ENCODE peak calls at places on chromosomes 16 and 17, in eight cellular contexts. C is nucleus accumbens; Q is fibroblast of lung; U is lung; Y is T-helper 2 cell; V is AG08396; P is K562; S is stimulated activated CD4-positive, alpha-beta T cell treated with anti-CD3 and anti-CD28 coated beads, Interleukin-1b, Interleukin-23, amount 100 ng/mL, for 1 hour. I is an unnamed sample.

GRCh38 chr16:91484-91883 is 13.5 kb downstream of the MPG start:
- DNase-seq in S (no peak), Y (no peak), V (no peak), P (no peak), Q (peak; percentile 68), U (no peak), C (no peak), I (no peak)

GRCh38 chr16:48608452-48608851 is 1.5 kb downstream of the N4BP1 start:
- DNase-seq in C (no peak), S (no peak), P (no peak), Y (no peak), V (no peak), Q (no peak), U (no peak), I (no peak)

GRCh38 chr16:58842156-58842555 is 108.0 kb upstream of the GOT2 start:
- DNase-seq in P (no peak), U (no peak), V (no peak), Q (no peak), C (no peak), S (no peak), Y (no peak), I (no peak)

GRCh38 chr17:16944334-16945140 is 27.4 kb downstream of the TNFRSF13B start:
- DNase-seq in S (no peak), V (no peak), Q (no peak), U (no peak), P (no peak), C (no peak), Y (no peak), I (no peak)

GRCh38 chr16:2586901-2587480 is 49.2 kb downstream of the PDPK1 start:
- DNase-seq in U (no peak), Y (no peak), C (no peak), P (no peak), S (no peak), Q (no peak), V (no peak), I (no peak)

GRCh38 chr17:7394452-7395191 is at the start of gene PLSCR3:
- DNase-seq in V (peak; percentile 96), S (peak; percentile 78), P (peak; percentile 87), Y (peak; percentile 71), U (peak; percentile 86), C (no peak), Q (peak; percentile 79), I (peak; percentile 88)

GRCh38 chr17:81018044-81018802 is 16.7 kb upstream of the BAIAP2 start:
- DNase-seq in Q (peak; percentile 49), U (no peak), P (peak; percentile 60), S (no peak), Y (no peak), V (no peak), C (no peak), I (peak; percentile 47)

GRCh38 chr17:10649602-10650001 is 7.5 kb downstream of the MYH3 start:
- DNase-seq in U (no peak), P (no peak), S (no peak), C (no peak), Q (no peak), V (no peak), Y (no peak), I (no peak)

GRCh38 chr16:20520103-20520502 is 56.1 kb downstream of the ACSM2B start:
- DNase-seq in C (no peak), P (no peak), Y (no peak), U (no peak), S (no peak), V (no peak), Q (no peak), I (no peak)